ENCODE peak calls at places on chromosome 14, in five cellular contexts. X is left cardiac atrium, K is lower lobe of right lung, B is EL, L is colonic mucosa. H is an unnamed sample.

GRCh38 chr14:31036552-31036951 is 10.4 kb upstream of the STRN3 start:
- DNase-seq in B (no peak), K (no peak), L (no peak), X (no peak), H (no peak)

GRCh38 chr14:59331217-59331616 is 134.0 kb downstream of the GPR135 start:
- DNase-seq in X (no peak), L (no peak), K (no peak), B (no peak), H (no peak)

GRCh38 chr14:30608533-30609006 is 13.5 kb upstream of the SCFD1 start:
- DNase-seq in B (peak), X (no peak), L (no peak), K (no peak), H (peak)

GRCh38 chr14:81480741-81481140 is 52.9 kb downstream of the SEL1L start:
- DNase-seq in K (no peak), X (no peak), L (no peak), B (no peak), H (no peak)

GRCh38 chr14:20791199-20791996 is 10.3 kb downstream of the RNASE6 start:
- DNase-seq in K (no peak), B (no peak), X (no peak), L (no peak), H (no peak)

GRCh38 chr14:69693145-69693544 is 73.8 kb upstream of the SRSF5 start:
- DNase-seq in B (no peak), L (no peak), X (no peak), K (no peak), H (no peak)

GRCh38 chr14:89452281-89452680 is 35.2 kb upstream of the FOXN3 start:
- DNase-seq in K (no peak), B (no peak), L (no peak), X (no peak), H (no peak)

GRCh38 chr14:23069413-23069806 is 12.1 kb upstream of the CDH24 start:
- DNase-seq in K (no peak), L (no peak), X (no peak), B (no peak), H (no peak)

GRCh38 chr14:89401241-89401640 is 15.8 kb downstream of the FOXN3 start:
- DNase-seq in L (no peak), K (no peak), B (peak), X (no peak), H (no peak)

GRCh38 chr14:31025335-31026075 is at the start of gene AP4S1:
- DNase-seq in B (peak), X (peak), K (peak), L (peak), H (no peak)

GRCh38 chr14:51202914-51203665 is 37.0 kb upstream of the TMX1 start:
- DNase-seq in B (no peak), L (no peak), X (no peak), K (no peak), H (no peak)

GRCh38 chr14:77033622-77034521 is 5.4 kb upstream of the IRF2BPL start:
- DNase-seq in B (peak), L (peak), X (peak), K (peak), H (peak)

GRCh38 chr14:21825147-21825743 is 151.6 kb upstream of the OR4E1 start:
- DNase-seq in L (no peak), B (peak), K (no peak), X (no peak), H (peak)

GRCh38 chr14:99720941-99721791 is 37.1 kb downstream of the CYP46A1 start:
- DNase-seq in B (no peak), L (no peak), K (peak), X (no peak), H (no peak)

GRCh38 chr14:75268638-75269550 is 9.7 kb upstream of the FOS start:
- DNase-seq in K (no peak), B (no peak), X (no peak), L (no peak), H (no peak)